ENCODE peak calls at places on chromosomes 5 and 9, in seven cellular contexts. J is stimulated activated naive B cell treated with anti-CD40 and anti-IgM and Interleukin-4, amounts not matched to agents 10 μg/mL and 1 μg/mL and 100 μg/mL, for 72 hours; S is HTR-8/SVneo; U is WTC11; P is cardiac fibroblast; A is GM19239; C is stomach. D is an unnamed sample.
A peak's percentile ranks its signal among the peaks of the same experiment; 100 is the strongest.

GRCh38 chr5:136192526-136193395 is at the start of gene SMIM32:
- DNase-seq in J (no peak), U (peak; percentile 59), S (peak; percentile 23), C (no peak), A (no peak), P (peak; percentile 12), D (no peak)

GRCh38 chr5:88944751-88945507 is 61.9 kb upstream of the MEF2C start:
- DNase-seq in P (peak; percentile 44), S (no peak), U (no peak), A (no peak), C (no peak), J (no peak), D (no peak)

GRCh38 chr9:110207071-110207923 is 662 bp downstream of the C9orf152 start:
- DNase-seq in C (peak; percentile 93), J (no peak), S (no peak), U (no peak), P (no peak), A (no peak), D (no peak)

GRCh38 chr5:97142521-97143254 is at the start of gene LIX1:
- DNase-seq in J (no peak), C (no peak), S (peak; percentile 39), U (peak; percentile 59), A (no peak), P (peak; percentile 58), D (no peak)

GRCh38 chr9:86771391-86771790 is 175.9 kb downstream of the GAS1 start:
- DNase-seq in U (no peak), C (no peak), J (no peak), S (no peak), A (no peak), P (no peak), D (no peak)

GRCh38 chr5:121257621-121258020 is 594.1 kb upstream of the FTMT start:
- DNase-seq in J (no peak), U (no peak), A (no peak), C (no peak), S (no peak), P (no peak), D (no peak)

GRCh38 chr9:34898846-34899245 is 59.2 kb upstream of the PHF24 start:
- DNase-seq in J (no peak), S (no peak), U (no peak), A (no peak), C (no peak), P (no peak), D (no peak)

GRCh38 chr5:72767289-72768010 is 49.0 kb upstream of the TNPO1 start:
- DNase-seq in U (peak; percentile 19), S (peak; percentile 8), J (no peak), P (peak; percentile 52), C (no peak), A (no peak), D (no peak)

GRCh38 chr5:91114658-91115057 is 268.5 kb downstream of the ARRDC3 start:
- DNase-seq in U (no peak), A (no peak), S (no peak), C (no peak), P (no peak), J (no peak), D (no peak)

GRCh38 chr5:67303356-67303755 is 106.8 kb upstream of the CD180 start:
- DNase-seq in P (peak; percentile 84), A (no peak), U (no peak), C (no peak), J (no peak), S (no peak), D (no peak)

GRCh38 chr9:112867275-112867991 is 23.2 kb downstream of the SLC46A2 start:
- DNase-seq in U (peak; percentile 17), S (peak; percentile 62), C (no peak), P (peak; percentile 79), A (no peak), J (no peak), D (no peak)

GRCh38 chr5:74639538-74640449 is 734 bp downstream of the ENC1 start:
- DNase-seq in A (no peak), J (peak; percentile 37), C (peak; percentile 52), U (peak; percentile 67), P (peak; percentile 49), S (no peak), D (no peak)

GRCh38 chr5:124801551-124801950 is 55.1 kb upstream of the ZNF608 start:
- DNase-seq in J (no peak), S (no peak), C (no peak), P (no peak), U (no peak), A (no peak), D (no peak)

GRCh38 chr5:76331139-76331538 is 71.9 kb upstream of the IQGAP2 start:
- DNase-seq in U (no peak), P (no peak), A (no peak), J (no peak), S (no peak), C (no peak), D (no peak)

GRCh38 chr9:81351166-81351565 is 338.2 kb downstream of the TLE1 start:
- DNase-seq in S (no peak), P (no peak), A (no peak), C (no peak), J (no peak), U (no peak), D (no peak)

GRCh38 chr5:34450338-34450737 is 205.8 kb upstream of the RAI14 start:
- DNase-seq in U (no peak), C (no peak), P (no peak), A (no peak), S (no peak), J (no peak), D (no peak)

GRCh38 chr5:10707198-10708187 is 53.5 kb downstream of the DAP start:
- DNase-seq in S (no peak), A (no peak), U (no peak), P (peak; percentile 52), C (no peak), J (no peak), D (no peak)

GRCh38 chr9:127707766-127708165 is 978 bp downstream of the CFAP157 start:
- DNase-seq in J (no peak), P (no peak), S (no peak), A (no peak), C (no peak), U (no peak), D (no peak)

GRCh38 chr5:150642567-150642927 is 2.1 kb downstream of the SYNPO start:
- DNase-seq in C (peak; percentile 77), P (peak; percentile 93), J (no peak), S (peak; percentile 85), A (no peak), U (no peak), D (no peak)

GRCh38 chr5:53113947-53114346 is 4.4 kb upstream of the MOCS2 start:
- DNase-seq in J (no peak), U (no peak), P (no peak), S (no peak), C (no peak), A (no peak), D (no peak)

GRCh38 chr5:17989567-17989966 is 355.3 kb downstream of the TAF11L14 start:
- DNase-seq in J (no peak), P (no peak), C (no peak), A (no peak), U (no peak), S (no peak), D (no peak)

GRCh38 chr5:67935908-67936573 is 279.5 kb upstream of the PIK3R1 start:
- DNase-seq in C (no peak), U (no peak), S (no peak), A (no peak), J (no peak), P (no peak), D (no peak)

GRCh38 chr5:113060410-113061025 is 83.9 kb downstream of the DCP2 start:
- DNase-seq in A (no peak), P (no peak), U (no peak), S (no peak), J (no peak), C (no peak), D (no peak)

GRCh38 chr9:137639303-137640051 is 20.7 kb downstream of the EHMT1 start:
- DNase-seq in C (no peak), S (no peak), U (no peak), P (no peak), A (no peak), J (no peak), D (peak; percentile 39)

GRCh38 chr9:27423919-27424710 is 100.0 kb upstream of the IFNK start:
- DNase-seq in J (no peak), A (no peak), C (no peak), P (peak; percentile 19), S (no peak), U (no peak), D (no peak)

GRCh38 chr5:127400524-127400923 is 109.9 kb downstream of the MEGF10 start:
- DNase-seq in P (no peak), J (no peak), A (no peak), S (no peak), U (no peak), C (no peak), D (no peak)

GRCh38 chr5:153983885-153984284 is 54.8 kb downstream of the FAM114A2 start:
- DNase-seq in P (no peak), C (no peak), S (no peak), J (no peak), A (no peak), U (no peak), D (no peak)

GRCh38 chr5:149407331-149408251 is 28.5 kb upstream of the IL17B start:
- DNase-seq in A (no peak), C (no peak), U (no peak), S (no peak), J (no peak), P (peak; percentile 36), D (no peak)